ENCODE peak calls at places on chromosomes 2 and 18, in ten cellular contexts. S, C, K, V, M, N, W, I, R and T are unnamed samples.

GRCh38 chr2:85326406-85326945 is 1.3 kb downstream of the TGOLN2 start:
- DNase-seq in S (no peak), C (no peak), K (no peak), V (peak; percentile 19), M (no peak), N (peak; percentile 53), W (no peak), I (peak; percentile 58), R (no peak), T (no peak)

GRCh38 chr18:23107718-23108117 is 27.6 kb upstream of the CABLES1 start:
- DNase-seq in S (no peak), C (no peak), K (no peak), V (peak; percentile 37), M (no peak), N (no peak), W (no peak), I (no peak), R (no peak), T (no peak)

GRCh38 chr2:215906458-215906857 is 106.9 kb downstream of the MREG start:
- DNase-seq in S (no peak), C (no peak), K (no peak), V (no peak), M (no peak), N (no peak), W (no peak), I (no peak), R (no peak), T (no peak)

GRCh38 chr2:117323341-117323740 is 491.1 kb upstream of the DDX18 start:
- DNase-seq in S (no peak), C (no peak), K (no peak), V (no peak), M (no peak), N (no peak), W (no peak), I (no peak), R (no peak), T (no peak)

GRCh38 chr2:20977497-20977896 is 66.4 kb downstream of the APOB start:
- DNase-seq in S (no peak), C (no peak), K (no peak), V (no peak), M (peak; percentile 50), N (no peak), W (no peak), I (no peak), R (no peak), T (no peak)

GRCh38 chr2:239956818-239957261 is 68.3 kb downstream of the NDUFA10 start:
- DNase-seq in S (no peak), C (no peak), K (no peak), V (no peak), M (peak; percentile 61), N (no peak), W (no peak), I (no peak), R (no peak), T (no peak)

GRCh38 chr18:42649636-42650035 is 465.8 kb downstream of the RIT2 start:
- DNase-seq in S (no peak), C (no peak), K (no peak), V (peak; percentile 8), M (no peak), N (no peak), W (no peak), I (no peak), R (no peak), T (no peak)

GRCh38 chr2:179106342-179107178 is 56.6 kb upstream of the CCDC141 start:
- DNase-seq in S (peak; percentile 20), C (peak; percentile 87), K (peak; percentile 45), V (peak; percentile 95), M (peak; percentile 70), N (no peak), W (peak; percentile 49), I (peak; percentile 43), R (peak; percentile 44), T (peak; percentile 78)

GRCh38 chr2:11661891-11662435 is 8.0 kb downstream of the NTSR2 start:
- DNase-seq in S (no peak), C (no peak), K (no peak), V (no peak), M (peak; percentile 34), N (no peak), W (no peak), I (no peak), R (no peak), T (no peak)
- TF ChIP-seq CTCF in S (no peak), C (no peak), K (no peak), V (no peak), M (no peak), N (no peak), W (no peak), I (no peak), R (no peak), T (no peak)

DNA sequence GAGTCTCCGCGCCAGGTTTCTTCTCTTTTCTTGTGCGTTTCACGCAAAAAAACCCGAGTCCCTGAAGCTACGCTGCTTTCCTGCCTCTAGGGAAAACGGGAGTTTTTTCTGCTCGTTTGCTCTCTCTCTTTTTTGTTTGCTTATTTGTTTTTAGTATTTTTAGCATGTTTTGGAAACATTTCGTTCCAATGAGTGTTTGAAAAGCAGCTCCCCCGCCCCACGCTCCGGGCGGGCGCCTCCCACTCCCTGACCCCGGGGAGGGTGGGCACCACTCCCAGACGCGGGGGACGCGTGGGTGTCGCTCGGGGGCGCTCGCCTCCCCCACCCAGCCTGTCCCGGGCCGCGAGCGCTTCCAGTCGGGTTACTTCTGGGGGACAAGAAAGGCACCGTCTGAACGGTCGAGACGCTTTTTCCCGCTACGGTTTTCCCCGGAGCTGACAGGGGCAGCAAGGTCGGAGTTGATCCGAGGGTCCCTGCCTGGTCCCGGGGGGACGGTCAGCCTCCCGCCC is 446 bp upstream of the EFHD1 start:
- DNase-seq in S (peak; percentile 68), C (no peak), K (no peak), V (no peak), M (peak; percentile 83), N (no peak), W (no peak), I (peak; percentile 12), R (no peak), T (peak; percentile 35)
- H3K4me3 ChIP-seq in S (peak overlapping the region; percentile 72), C (peak overlapping the region; percentile 67), K (peak overlapping the region; percentile 78), V (peak overlapping the region; percentile 58), M (peak overlapping the region; percentile 56), N (peak overlapping the region; percentile 55), W (peak overlapping the region; percentile 45), I (peak overlapping the region; percentile 55), R (peak overlapping the region; percentile 51), T (peak overlapping the region; percentile 55)

GRCh38 chr2:53818854-53819435 is 32.1 kb downstream of the ERLEC1 start:
- DNase-seq in S (no peak), C (no peak), K (no peak), V (no peak), M (no peak), N (no peak), W (no peak), I (no peak), R (no peak), T (no peak)

GRCh38 chr2:53811601-53812000 is 24.8 kb downstream of the ERLEC1 start:
- DNase-seq in S (no peak), C (no peak), K (no peak), V (no peak), M (no peak), N (no peak), W (no peak), I (no peak), R (no peak), T (no peak)

GRCh38 chr2:53813151-53813550 is 26.3 kb downstream of the ERLEC1 start:
- DNase-seq in S (no peak), C (no peak), K (no peak), V (peak; percentile 11), M (no peak), N (no peak), W (no peak), I (no peak), R (no peak), T (no peak)
- H3K36me3 ChIP-seq in S (no peaks in the 10 kb centered on the region), C (no peaks in the 10 kb centered on the region), K (peaks cover 12% of the 10 kb centered on the region), V (peaks cover 16% of the 10 kb centered on the region), M (peaks cover 29% of the 10 kb centered on the region), N (peaks cover 35% of the 10 kb centered on the region), W (peaks cover 27% of the 10 kb centered on the region), I (peaks cover 5% of the 10 kb centered on the region), R (peaks cover 41% of the 10 kb centered on the region), T (peaks cover 9% of the 10 kb centered on the region)

GRCh38 chr18:69002233-69002632 is 204.4 kb downstream of the CCDC102B start:
- DNase-seq in S (peak; percentile 63), C (no peak), K (no peak), V (no peak), M (no peak), N (no peak), W (no peak), I (no peak), R (no peak), T (no peak)
- TF ChIP-seq CTCF in S (peak; percentile 41), C (no peak), K (no peak), V (peak; percentile 8), M (no peak), N (no peak), W (no peak), I (peak; percentile 28), R (no peak), T (peak; percentile 14)

GRCh38 chr2:80154231-80154915 is 150.2 kb downstream of the LRRTM1 start:
- DNase-seq in S (no peak), C (no peak), K (no peak), V (no peak), M (no peak), N (no peak), W (no peak), I (no peak), R (no peak), T (no peak)
- H3K4me3 ChIP-seq in S (no peak overlapping the region), C (no peak overlapping the region), K (no peak overlapping the region), V (no peak overlapping the region), M (no peak overlapping the region), N (no peak overlapping the region), W (no peak overlapping the region), I (no peak overlapping the region), R (no peak overlapping the region), T (no peak overlapping the region)

DNA sequence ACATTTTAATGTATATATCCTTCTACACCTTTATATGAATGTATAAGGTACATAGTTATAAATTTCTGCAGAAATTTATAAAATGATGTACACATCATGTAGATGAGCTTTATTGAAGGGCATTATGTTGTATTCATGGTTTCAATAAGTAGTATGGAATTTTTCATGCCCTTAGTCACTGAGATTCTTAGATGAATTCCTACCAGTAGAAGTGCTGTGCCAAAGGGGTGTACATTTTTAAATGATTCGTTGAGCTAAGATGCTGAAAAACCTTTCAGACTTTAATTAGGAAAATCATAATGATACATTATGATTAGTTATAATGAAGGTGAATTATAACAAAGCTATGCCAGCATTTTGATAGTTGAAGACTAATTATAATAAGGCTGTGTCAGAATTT is 115.2 kb downstream of the ZNF236 start:
- DNase-seq in S (no peak), C (no peak), K (no peak), V (no peak), M (no peak), N (no peak), W (no peak), I (no peak), R (no peak), T (no peak)
- H3K36me3 ChIP-seq in S (no peaks in the 10 kb centered on the region), C (peaks cover 8% of the 10 kb centered on the region), K (no peaks in the 10 kb centered on the region), V (peaks cover 19% of the 10 kb centered on the region), M (peaks cover 21% of the 10 kb centered on the region), N (peaks cover 14% of the 10 kb centered on the region), W (peaks cover 12% of the 10 kb centered on the region), I (peaks cover 16% of the 10 kb centered on the region), R (peaks cover 27% of the 10 kb centered on the region), T (peaks cover 11% of the 10 kb centered on the region)